ENCODE peak calls at places on chromosomes 3 and 15, in nine cellular contexts. W is psoas muscle, L is body of pancreas, B is left ventricle myocardium inferior, X is HepG2, I is uterus, P is mammary epithelial cell, F is fibroblast of pulmonary artery, E is cardiac fibroblast. N is an unnamed sample.

GRCh38 chr3:46944191-46944590 is 32.4 kb downstream of the CCDC12 start:
- DNase-seq in W (no peak), P (no peak), X (peak), L (no peak), B (no peak), E (no peak), I (no peak), F (no peak), N (no peak)

GRCh38 chr3:34022147-34022546 is 223.7 kb downstream of the PDCD6IP start:
- DNase-seq in L (no peak), W (no peak), I (no peak), P (no peak), B (no peak), F (no peak), X (no peak), E (no peak), N (no peak)

GRCh38 chr3:58266577-58266976 is 29.0 kb downstream of the ABHD6 start:
- DNase-seq in I (no peak), F (peak), L (no peak), W (no peak), X (no peak), B (no peak), P (no peak), E (no peak), N (no peak)

GRCh38 chr15:28892789-28893610 is 7.2 kb downstream of the APBA2 start:
- DNase-seq in B (no peak), L (peak), I (no peak), F (peak), E (peak), P (no peak), X (no peak), W (no peak), N (peak)

GRCh38 chr3:131553495-131554247 is 50.9 kb upstream of the MRPL3 start:
- DNase-seq in X (no peak), E (no peak), W (no peak), I (no peak), P (no peak), L (no peak), B (no peak), F (no peak), N (no peak)

GRCh38 chr15:19987389-19988048 is 554.1 kb downstream of the GOLGA6L6 start:
- DNase-seq in E (no peak), I (no peak), P (no peak), X (peak), F (no peak), B (no peak), W (no peak), L (no peak), N (no peak)

GRCh38 chr3:63279442-63279841 is 1.3 kb downstream of the SYNPR start:
- DNase-seq in E (no peak), I (no peak), P (no peak), F (no peak), L (no peak), B (no peak), W (no peak), X (no peak), N (no peak)

GRCh38 chr3:67674055-67674454 is 19.6 kb upstream of the SUCLG2 start:
- DNase-seq in W (no peak), L (no peak), F (no peak), X (no peak), E (no peak), P (no peak), B (no peak), I (no peak), N (no peak)

GRCh38 chr3:52108302-52109232 is 45.7 kb downstream of the POC1A start:
- DNase-seq in E (peak), X (no peak), B (peak), W (peak), I (peak), P (no peak), F (peak), L (no peak), N (peak)

GRCh38 chr15:39969871-39970270 is 36.0 kb downstream of the EIF2AK4 start:
- DNase-seq in L (peak), E (peak), P (peak), W (peak), X (no peak), F (peak), I (peak), B (peak), N (peak)

GRCh38 chr3:184236636-184237035 is 7.3 kb downstream of the VWA5B2 start:
- DNase-seq in F (no peak), E (no peak), B (no peak), L (no peak), X (no peak), W (no peak), P (no peak), I (no peak), N (no peak)

DNA sequence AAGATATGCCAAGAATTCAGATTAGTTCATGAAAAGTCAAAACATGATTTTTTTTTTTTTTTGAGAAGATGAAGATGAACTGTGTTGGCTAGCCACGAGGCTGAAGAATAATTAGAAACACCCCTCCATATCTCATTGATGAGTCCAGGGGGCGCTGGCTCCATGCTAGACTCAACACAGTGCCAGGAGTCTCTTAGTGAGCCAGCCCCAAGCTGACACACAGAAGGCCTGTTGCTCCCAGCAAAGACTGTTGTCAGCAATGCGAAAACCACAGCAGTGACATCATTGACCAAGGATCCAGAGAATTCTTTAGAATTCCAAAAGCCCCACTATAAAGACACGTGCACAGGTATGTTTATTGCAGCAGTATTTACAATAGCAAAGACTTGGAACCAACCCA is 185.2 kb downstream of the ANXA2 start:
- DNase-seq in E (peak), P (peak), L (no peak), F (no peak), X (peak), B (no peak), I (no peak), W (no peak), N (no peak)
- H3K4me3 ChIP-seq in E (no peak), P (no peak), L (no peak), F (no peak), X (no peak), B (no peak), I (no peak), W (no peak), N (no peak)

GRCh38 chr3:16249336-16249735 is 15.4 kb downstream of the DPH3 start:
- DNase-seq in I (no peak), B (no peak), X (no peak), L (no peak), W (no peak), F (peak), P (no peak), E (peak), N (peak)
- TF ChIP-seq CTCF in I (no peak), B (peak), X (peak), L (no peak), W (no peak), F (peak), P (peak), E (peak), N (peak)

GRCh38 chr15:78069052-78069414 is 8.5 kb downstream of the TBC1D2B start:
- DNase-seq in W (no peak), B (no peak), F (no peak), X (no peak), P (no peak), L (no peak), I (no peak), E (no peak), N (no peak)
- H3K4me3 ChIP-seq in W (peak), B (no peak), F (no peak), X (no peak), P (no peak), L (no peak), I (no peak), E (no peak), N (no peak)

DNA sequence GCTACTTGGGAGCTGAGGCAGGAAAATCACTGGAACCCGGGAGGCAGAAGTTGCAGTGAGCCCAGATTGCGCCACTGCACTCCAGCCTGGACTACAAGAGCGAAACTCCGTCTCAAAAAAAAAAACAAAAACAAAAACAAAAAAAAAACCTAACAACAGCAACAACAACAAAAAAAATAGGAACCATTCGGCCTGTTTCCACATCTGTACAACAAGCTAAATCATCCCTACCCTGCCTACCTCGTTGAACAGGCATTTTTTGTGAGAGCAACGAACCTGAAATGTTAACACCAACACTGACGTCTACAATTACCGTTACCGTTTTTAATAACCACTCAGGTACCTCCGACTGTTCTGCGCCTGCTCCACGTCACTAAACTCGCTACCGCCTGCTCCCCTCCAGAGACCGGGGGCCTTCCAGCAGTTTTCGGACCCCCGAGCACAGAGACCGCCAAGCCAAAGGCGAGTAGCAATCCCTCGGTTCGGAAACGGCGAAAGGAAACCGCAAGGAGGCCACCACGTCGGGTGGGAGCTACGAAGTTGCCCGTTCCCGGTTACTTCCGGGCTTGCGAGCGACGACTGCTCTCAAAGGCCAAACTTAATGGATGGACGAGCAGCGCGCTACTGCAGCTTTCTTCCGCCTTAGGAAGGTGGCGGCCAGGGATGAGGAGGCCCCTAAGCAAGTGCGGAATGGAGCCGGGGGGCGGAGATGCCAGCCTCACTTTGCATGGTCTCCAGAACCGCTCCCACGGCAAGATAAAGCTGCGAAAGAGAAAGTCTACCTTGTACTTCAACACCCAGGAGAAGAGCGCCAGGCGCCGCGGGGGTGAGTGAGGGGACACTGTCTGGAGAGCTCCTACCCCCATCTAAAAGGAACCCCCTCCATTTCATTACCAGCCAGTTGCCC is at the start of the genes PIGB and PIGBOS1:
- DNase-seq in F (peak), B (peak), P (peak), W (peak), E (peak), L (peak), X (peak), I (peak), N (peak)
- TF ChIP-seq CTCF in F (no peak), B (peak), P (no peak), W (peak), E (no peak), L (no peak), X (peak), I (no peak), N (no peak)

DNA sequence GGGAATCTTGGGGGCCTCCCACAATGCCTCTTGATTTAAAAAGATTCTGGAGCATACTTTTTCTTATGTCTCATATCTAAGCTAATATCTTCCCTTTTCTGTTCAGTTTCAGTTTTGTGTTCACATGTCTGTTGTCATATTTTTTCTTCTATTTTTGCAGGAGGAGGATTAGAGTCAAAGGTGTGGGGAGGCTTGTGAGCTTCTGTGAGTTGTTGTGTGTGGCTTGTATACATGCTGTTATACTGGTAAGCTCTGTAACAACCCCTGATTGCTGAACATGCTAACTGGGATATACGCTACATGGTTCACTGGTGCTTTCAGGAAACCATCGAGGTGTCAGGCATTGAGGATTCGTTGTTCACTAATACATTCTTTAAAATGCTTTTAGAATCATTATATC is 83.5 kb downstream of the SLC25A26 start:
- DNase-seq in E (no peak), B (no peak), I (no peak), L (no peak), X (no peak), F (no peak), P (no peak), W (no peak), N (no peak)
- H3K4me3 ChIP-seq in E (no peak), B (no peak), I (no peak), L (no peak), X (no peak), F (no peak), P (no peak), W (no peak), N (no peak)

DNA sequence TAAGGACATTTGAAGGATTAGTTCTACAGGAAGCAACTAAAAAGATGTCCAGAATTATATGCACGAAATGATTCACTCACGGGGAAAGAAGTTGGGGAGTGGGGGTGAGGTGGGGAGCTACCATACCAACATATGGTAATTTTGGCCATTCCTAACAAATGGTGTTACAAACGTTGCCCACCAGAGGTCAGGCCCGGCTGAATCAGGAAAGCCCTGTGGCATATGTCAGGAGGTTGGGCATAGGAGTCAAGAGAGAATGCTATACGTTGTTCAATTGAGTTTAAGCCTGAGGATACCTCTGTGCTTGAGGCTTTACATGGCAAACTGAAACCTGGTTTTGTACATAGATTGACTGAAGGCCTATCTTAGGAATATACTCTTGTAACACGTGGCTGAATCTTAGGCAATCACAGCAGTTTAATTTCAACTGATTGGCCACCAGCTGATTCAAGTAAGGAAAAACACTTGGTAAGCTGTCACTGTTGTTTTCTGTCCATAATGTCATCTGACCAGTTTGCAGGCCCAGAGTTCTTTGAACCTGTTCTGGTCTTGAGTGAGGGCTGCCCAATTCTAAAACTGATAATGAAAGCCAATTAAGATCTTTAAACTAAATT is 23.4 kb upstream of the SLC2A2 start:
- DNase-seq in P (peak), I (no peak), B (peak), X (peak), E (peak), F (peak), L (peak), W (peak), N (peak)
- TF ChIP-seq CTCF in P (peak), I (peak), B (peak), X (peak), E (peak), F (peak), L (peak), W (peak), N (peak)

GRCh38 chr3:71442648-71443047 is 140.9 kb downstream of the FOXP1 start:
- DNase-seq in E (no peak), B (no peak), L (no peak), W (no peak), P (no peak), I (no peak), F (no peak), X (no peak), N (no peak)
- H3K4me3 ChIP-seq in E (no peak), B (no peak), L (no peak), W (no peak), P (no peak), I (no peak), F (no peak), X (no peak), N (no peak)

GRCh38 chr3:50672656-50673055 is 2.1 kb upstream of the DOCK3 start:
- DNase-seq in P (no peak), L (no peak), X (no peak), W (no peak), E (no peak), I (no peak), F (no peak), B (no peak), N (no peak)

GRCh38 chr3:50676031-50676705 is 1.4 kb downstream of the DOCK3 start:
- DNase-seq in P (no peak), X (no peak), L (no peak), F (no peak), I (no peak), B (no peak), E (no peak), W (no peak), N (no peak)

GRCh38 chr3:50674349-50675178 is at the start of gene DOCK3:
- DNase-seq in X (no peak), I (peak), W (peak), L (peak), E (peak), P (peak), F (peak), B (peak), N (peak)

GRCh38 chr3:50673937-50674336 is 790 bp upstream of the DOCK3 start:
- DNase-seq in P (no peak), W (no peak), X (no peak), E (no peak), B (no peak), I (no peak), F (no peak), L (no peak), N (no peak)

GRCh38 chr3:50675179-50676030 is 678 bp downstream of the DOCK3 start:
- DNase-seq in I (peak), L (peak), F (no peak), W (peak), B (peak), E (no peak), P (no peak), X (no peak), N (no peak)
- TF ChIP-seq CTCF in I (peak), L (no peak), F (no peak), W (peak), B (peak), E (no peak), P (peak), X (peak), N (peak)

GRCh38 chr15:30913761-30914160 is 10.0 kb downstream of the FAN1 start:
- DNase-seq in L (no peak), W (no peak), X (no peak), F (no peak), B (no peak), E (no peak), P (no peak), I (no peak), N (no peak)
- H3K4me3 ChIP-seq in L (no peak), W (no peak), X (no peak), F (no peak), B (no peak), E (no peak), P (no peak), I (no peak), N (no peak)

GRCh38 chr15:55434989-55435825 is 26.9 kb downstream of the PIERCE2 start:
- DNase-seq in I (no peak), X (peak), L (no peak), P (peak), W (no peak), B (no peak), E (peak), F (peak), N (peak)
- TF ChIP-seq CTCF in I (peak), X (peak), L (no peak), P (peak), W (peak), B (peak), E (peak), F (peak), N (peak)